ENCODE peak calls at places on chromosomes 13 and 19, in four cellular contexts. One of them, this sample, is unnamed.

GRCh38 chr19:13208131-13208963 is 58.1 kb downstream of the IER2 start:
- DNase-seq in CD4-positive, alpha-beta memory T cell: peak; percentile 48
- DNase-seq in T-helper 1 cell: peak; percentile 71
- DNase-seq in naive thymus-derived CD4-positive, alpha-beta T cell: no peak
- DNase-seq in this sample: peak; percentile 76

GRCh38 chr19:54248016-54248601 is 5.5 kb upstream of the LILRA6 start:
- DNase-seq in CD4-positive, alpha-beta memory T cell: peak; percentile 18
- DNase-seq in T-helper 1 cell: peak; percentile 40
- DNase-seq in naive thymus-derived CD4-positive, alpha-beta T cell: no peak
- DNase-seq in this sample: no peak

GRCh38 chr13:36126496-36126895 is 4.7 kb downstream of the DCLK1 start:
- DNase-seq in CD4-positive, alpha-beta memory T cell: no peak
- DNase-seq in T-helper 1 cell: no peak
- DNase-seq in naive thymus-derived CD4-positive, alpha-beta T cell: no peak
- DNase-seq in this sample: no peak

GRCh38 chr19:14305706-14306105 is 75.5 kb upstream of the ADGRE5 start:
- DNase-seq in CD4-positive, alpha-beta memory T cell: no peak
- DNase-seq in T-helper 1 cell: no peak
- DNase-seq in naive thymus-derived CD4-positive, alpha-beta T cell: no peak
- DNase-seq in this sample: no peak

GRCh38 chr13:84563611-84564010 is 681.3 kb upstream of the SLITRK1 start:
- DNase-seq in CD4-positive, alpha-beta memory T cell: no peak
- DNase-seq in T-helper 1 cell: no peak
- DNase-seq in naive thymus-derived CD4-positive, alpha-beta T cell: no peak
- DNase-seq in this sample: no peak

GRCh38 chr19:40143612-40144011 is 47.6 kb upstream of the MAP3K10 start:
- DNase-seq in CD4-positive, alpha-beta memory T cell: peak; percentile 42
- DNase-seq in T-helper 1 cell: peak; percentile 49
- DNase-seq in naive thymus-derived CD4-positive, alpha-beta T cell: no peak
- DNase-seq in this sample: no peak

GRCh38 chr13:20230913-20231838 is 943 bp downstream of the GJB6 start:
- DNase-seq in CD4-positive, alpha-beta memory T cell: peak; percentile 16
- DNase-seq in T-helper 1 cell: peak; percentile 38
- DNase-seq in naive thymus-derived CD4-positive, alpha-beta T cell: no peak
- DNase-seq in this sample: peak; percentile 76

GRCh38 chr13:89925107-89925506 is 1422.4 kb upstream of the MIR17HG start:
- DNase-seq in CD4-positive, alpha-beta memory T cell: no peak
- DNase-seq in T-helper 1 cell: no peak
- DNase-seq in naive thymus-derived CD4-positive, alpha-beta T cell: no peak
- DNase-seq in this sample: no peak

GRCh38 chr13:43546260-43546659 is 240.5 kb downstream of the ENOX1 start:
- DNase-seq in CD4-positive, alpha-beta memory T cell: no peak
- DNase-seq in T-helper 1 cell: no peak
- DNase-seq in naive thymus-derived CD4-positive, alpha-beta T cell: no peak
- DNase-seq in this sample: no peak

GRCh38 chr19:12881172-12881808 is at the start of gene DNASE2:
- DNase-seq in CD4-positive, alpha-beta memory T cell: peak; percentile 83
- DNase-seq in T-helper 1 cell: peak; percentile 93
- DNase-seq in naive thymus-derived CD4-positive, alpha-beta T cell: peak; percentile 69
- DNase-seq in this sample: peak; percentile 80

GRCh38 chr13:33676700-33677048 is 141.3 kb upstream of the RFC3 start:
- DNase-seq in CD4-positive, alpha-beta memory T cell: no peak
- DNase-seq in T-helper 1 cell: peak; percentile 67
- DNase-seq in naive thymus-derived CD4-positive, alpha-beta T cell: no peak
- DNase-seq in this sample: no peak

GRCh38 chr19:11203194-11204075 is 6.1 kb upstream of the KANK2 start:
- DNase-seq in CD4-positive, alpha-beta memory T cell: no peak
- DNase-seq in T-helper 1 cell: no peak
- DNase-seq in naive thymus-derived CD4-positive, alpha-beta T cell: no peak
- DNase-seq in this sample: peak; percentile 23

GRCh38 chr13:99178636-99179035 is 22.0 kb upstream of the UBAC2 start:
- DNase-seq in CD4-positive, alpha-beta memory T cell: peak; percentile 39
- DNase-seq in T-helper 1 cell: peak; percentile 10
- DNase-seq in naive thymus-derived CD4-positive, alpha-beta T cell: no peak
- DNase-seq in this sample: no peak

GRCh38 chr19:30106417-30107095 is 164.5 kb downstream of the URI1 start:
- DNase-seq in CD4-positive, alpha-beta memory T cell: no peak
- DNase-seq in T-helper 1 cell: no peak
- DNase-seq in naive thymus-derived CD4-positive, alpha-beta T cell: no peak
- DNase-seq in this sample: no peak

GRCh38 chr19:17205237-17206140 is 9.7 kb upstream of the USE1 start:
- DNase-seq in CD4-positive, alpha-beta memory T cell: peak; percentile 64
- DNase-seq in T-helper 1 cell: peak; percentile 59
- DNase-seq in naive thymus-derived CD4-positive, alpha-beta T cell: peak; percentile 53
- DNase-seq in this sample: peak; percentile 60

GRCh38 chr19:17311455-17312248 is 2.3 kb downstream of the DDA1 start:
- DNase-seq in CD4-positive, alpha-beta memory T cell: no peak
- DNase-seq in T-helper 1 cell: no peak
- DNase-seq in naive thymus-derived CD4-positive, alpha-beta T cell: no peak
- DNase-seq in this sample: no peak

GRCh38 chr19:7252364-7252763 is 41.9 kb downstream of the INSR start:
- DNase-seq in CD4-positive, alpha-beta memory T cell: no peak
- DNase-seq in T-helper 1 cell: no peak
- DNase-seq in naive thymus-derived CD4-positive, alpha-beta T cell: no peak
- DNase-seq in this sample: no peak

GRCh38 chr19:47186337-47187022 is 44.5 kb downstream of the BBC3 start:
- DNase-seq in CD4-positive, alpha-beta memory T cell: peak; percentile 69
- DNase-seq in T-helper 1 cell: peak; percentile 91
- DNase-seq in naive thymus-derived CD4-positive, alpha-beta T cell: peak; percentile 37
- DNase-seq in this sample: peak; percentile 53

GRCh38 chr19:35545855-35546381 is 492 bp downstream of the TMEM147 start:
- DNase-seq in CD4-positive, alpha-beta memory T cell: peak; percentile 38
- DNase-seq in T-helper 1 cell: peak; percentile 72
- DNase-seq in naive thymus-derived CD4-positive, alpha-beta T cell: no peak
- DNase-seq in this sample: peak; percentile 57

GRCh38 chr13:28640861-28641599 is 17.9 kb upstream of the POMP start:
- DNase-seq in CD4-positive, alpha-beta memory T cell: no peak
- DNase-seq in T-helper 1 cell: no peak
- DNase-seq in naive thymus-derived CD4-positive, alpha-beta T cell: no peak
- DNase-seq in this sample: no peak

GRCh38 chr19:1082165-1082927 is 12.8 kb downstream of the POLR2E start:
- DNase-seq in CD4-positive, alpha-beta memory T cell: peak; percentile 91
- DNase-seq in T-helper 1 cell: peak; percentile 92
- DNase-seq in naive thymus-derived CD4-positive, alpha-beta T cell: peak; percentile 66
- DNase-seq in this sample: peak; percentile 84

This sample was measured in CD4-positive, CD25-positive, alpha-beta regulatory T cell.